ENCODE peak calls at places on chromosome 4, in seven cellular contexts. E is cardiac fibroblast; D is NCI-H1092; Y is lung microvascular endothelial cell; P is CD4-positive, alpha-beta memory T cell; B is ACHN; H is effector CD8-positive, alpha-beta T cell. K is an unnamed sample.
A peak's percentile ranks its signal among the peaks of the same experiment; 100 is the strongest.

GRCh38 chr4:102562995-102563394 is 61.8 kb downstream of the NFKB1 start:
- DNase-seq in E (peak; percentile 43), D (no peak), B (no peak), P (no peak), H (no peak), Y (no peak), K (no peak)

GRCh38 chr4:24024597-24024996 is 134.8 kb upstream of the PPARGC1A start:
- DNase-seq in H (no peak), P (no peak), D (no peak), Y (no peak), E (peak; percentile 34), B (no peak), K (no peak)

GRCh38 chr4:3308691-3309090 is 15.9 kb downstream of the RGS12 start:
- DNase-seq in Y (no peak), B (no peak), P (no peak), E (no peak), D (no peak), H (no peak), K (no peak)

GRCh38 chr4:118954246-118954645 is 65.6 kb downstream of the SYNPO2 start:
- DNase-seq in E (peak; percentile 56), B (peak; percentile 66), D (no peak), Y (peak; percentile 30), H (no peak), P (no peak), K (no peak)

GRCh38 chr4:168690199-168690598 is 193.3 kb downstream of the PALLD start:
- DNase-seq in B (no peak), H (no peak), Y (no peak), P (no peak), D (no peak), E (no peak), K (no peak)

GRCh38 chr4:98657531-98658286 is 702 bp downstream of the TSPAN5 start:
- DNase-seq in B (peak; percentile 78), P (peak; percentile 52), D (peak; percentile 57), E (peak; percentile 75), Y (peak; percentile 77), H (no peak), K (peak; percentile 40)

GRCh38 chr4:164358400-164358799 is 395.5 kb upstream of the SMIM31 start:
- DNase-seq in P (no peak), B (no peak), H (no peak), E (no peak), Y (no peak), D (no peak), K (no peak)

GRCh38 chr4:182560358-182560757 is 317.2 kb downstream of the TENM3 start:
- DNase-seq in B (peak; percentile 77), Y (peak; percentile 59), H (no peak), E (peak; percentile 5), D (no peak), P (no peak), K (no peak)

GRCh38 chr4:140756292-140757219 is at the start of gene TBC1D9:
- DNase-seq in P (no peak), Y (peak; percentile 97), D (peak; percentile 67), B (peak; percentile 50), H (no peak), E (peak; percentile 82), K (no peak)

GRCh38 chr4:140497776-140498636 is at the start of gene MGAT4D:
- DNase-seq in D (no peak), Y (no peak), B (no peak), P (no peak), E (no peak), H (no peak), K (no peak)

GRCh38 chr4:173095022-173095421 is 73.6 kb upstream of the GALNT7 start:
- DNase-seq in D (no peak), P (no peak), E (no peak), B (no peak), H (no peak), Y (no peak), K (no peak)

GRCh38 chr4:53505947-53506346 is 85.3 kb downstream of the LNX1 start:
- DNase-seq in D (no peak), P (no peak), B (no peak), E (peak; percentile 45), Y (peak; percentile 43), H (no peak), K (no peak)

GRCh38 chr4:139243448-139244365 is 36.3 kb downstream of the MGARP start:
- DNase-seq in B (peak; percentile 72), E (peak; percentile 98), P (no peak), H (no peak), D (no peak), Y (peak; percentile 69), K (no peak)

GRCh38 chr4:183469936-183470335 is 25.5 kb downstream of the CDKN2AIP start:
- DNase-seq in H (no peak), Y (peak; percentile 70), E (peak; percentile 69), P (no peak), B (no peak), D (no peak), K (no peak)

GRCh38 chr4:85028910-85029309 is 62.4 kb upstream of the WDFY3 start:
- DNase-seq in E (peak; percentile 92), P (no peak), Y (no peak), D (peak; percentile 13), H (no peak), B (no peak), K (no peak)

GRCh38 chr4:101807351-101807750 is 16.8 kb downstream of the BANK1 start:
- DNase-seq in B (peak; percentile 23), P (no peak), Y (no peak), D (no peak), H (no peak), E (no peak), K (no peak)

GRCh38 chr4:83644677-83645639 is 109.0 kb downstream of the GPAT3 start:
- DNase-seq in E (peak; percentile 76), Y (peak; percentile 69), P (no peak), H (peak; percentile 2), B (peak; percentile 59), D (peak; percentile 9), K (peak; percentile 42)

GRCh38 chr4:6439120-6439757 is 33.2 kb downstream of the PPP2R2C start:
- DNase-seq in E (no peak), H (no peak), B (no peak), Y (no peak), D (no peak), P (no peak), K (no peak)

GRCh38 chr4:87853108-87853507 is 20.3 kb downstream of the MEPE start:
- DNase-seq in H (no peak), B (peak; percentile 65), E (peak; percentile 74), D (peak; percentile 1), Y (peak; percentile 63), P (no peak), K (no peak)

GRCh38 chr4:186919340-186919739 is 195.7 kb upstream of the FAT1 start:
- DNase-seq in P (no peak), Y (no peak), H (no peak), B (no peak), E (no peak), D (no peak), K (no peak)